ENCODE peak calls at places on chromosomes 13 and 19, in eight cellular contexts. R, N, E, V, W, H, U and S are unnamed samples.

GRCh38 chr19:2573916-2574315 is 98.0 kb downstream of the GADD45B start:
- DNase-seq in R (no peak), N (no peak), E (peak), V (no peak), W (no peak), H (no peak), U (no peak), S (no peak)

GRCh38 chr13:42821437-42821836 is 40.1 kb downstream of the FAM216B start:
- DNase-seq in R (no peak), N (no peak), E (no peak), V (peak), W (no peak), H (no peak), U (no peak), S (no peak)

GRCh38 chr13:94249512-94249911 is 230.0 kb downstream of the DCT start:
- DNase-seq in R (no peak), N (no peak), E (no peak), V (peak), W (no peak), H (no peak), U (no peak), S (no peak)

GRCh38 chr13:103514188-103514587 is 448.0 kb upstream of the SLC10A2 start:
- DNase-seq in R (no peak), N (no peak), E (no peak), V (no peak), W (no peak), H (no peak), U (no peak), S (no peak)

GRCh38 chr19:39236527-39236926 is 8.3 kb downstream of the IFNL3 start:
- DNase-seq in R (peak), N (no peak), E (no peak), V (no peak), W (no peak), H (no peak), U (no peak), S (no peak)

GRCh38 chr13:40485611-40486517 is 180.6 kb downstream of the FOXO1 start:
- DNase-seq in R (peak), N (no peak), E (no peak), V (no peak), W (peak), H (no peak), U (no peak), S (no peak)

GRCh38 chr13:46728777-46729176 is 68.2 kb downstream of the ESD start:
- DNase-seq in R (no peak), N (no peak), E (no peak), V (no peak), W (no peak), H (no peak), U (no peak), S (peak)

GRCh38 chr13:91185294-91185863 is 162.1 kb upstream of the MIR17HG start:
- DNase-seq in R (no peak), N (no peak), E (no peak), V (peak), W (no peak), H (no peak), U (no peak), S (peak)

GRCh38 chr19:35996777-35997176 is 1.8 kb downstream of the SDHAF1 start:
- DNase-seq in R (no peak), N (no peak), E (no peak), V (no peak), W (no peak), H (no peak), U (no peak), S (no peak)

GRCh38 chr13:45055198-45055901 is 65.0 kb upstream of the GTF2F2 start:
- DNase-seq in R (no peak), N (no peak), E (no peak), V (peak), W (peak), H (no peak), U (peak), S (no peak)

GRCh38 chr19:13225973-13226865 is 76.0 kb downstream of the IER2 start:
- DNase-seq in R (no peak), N (no peak), E (no peak), V (no peak), W (no peak), H (no peak), U (no peak), S (no peak)

GRCh38 chr19:7743425-7743841 is 3.9 kb downstream of the CD209 start:
- DNase-seq in R (no peak), N (no peak), E (no peak), V (no peak), W (no peak), H (no peak), U (no peak), S (peak)

GRCh38 chr19:30212574-30212973 is 159.6 kb upstream of the ZNF536 start:
- DNase-seq in R (no peak), N (no peak), E (no peak), V (no peak), W (no peak), H (no peak), U (no peak), S (no peak)

GRCh38 chr19:32168606-32169005 is 176.8 kb upstream of the ZNF507 start:
- DNase-seq in R (no peak), N (no peak), E (no peak), V (no peak), W (no peak), H (no peak), U (no peak), S (no peak)

GRCh38 chr19:6700586-6701316 is 19.7 kb downstream of the C3 start:
- DNase-seq in R (no peak), N (no peak), E (no peak), V (no peak), W (no peak), H (no peak), U (no peak), S (no peak)

GRCh38 chr19:17767559-17767958 is 16.3 kb downstream of the FCHO1 start:
- DNase-seq in R (no peak), N (no peak), E (no peak), V (no peak), W (no peak), H (no peak), U (no peak), S (no peak)

GRCh38 chr19:6826281-6826920 is 53.9 kb downstream of the VAV1 start:
- DNase-seq in R (no peak), N (no peak), E (no peak), V (no peak), W (no peak), H (no peak), U (no peak), S (no peak)

GRCh38 chr13:95245072-95245471 is 56.2 kb downstream of the ABCC4 start:
- DNase-seq in R (no peak), N (no peak), E (no peak), V (no peak), W (no peak), H (no peak), U (no peak), S (no peak)